ENCODE peak calls at places on chromosomes 12 and 14, in five cellular contexts. R is BJ, Y is G401, P is body of pancreas, D is choroid plexus epithelial cell. S is an unnamed sample.

GRCh38 chr14:85934886-85935254 is 404.9 kb downstream of the FLRT2 start:
- DNase-seq in P (no peak), Y (no peak), D (peak), R (no peak), S (no peak)

GRCh38 chr14:54133896-54134295 is 177.3 kb upstream of the BMP4 start:
- DNase-seq in R (no peak), Y (no peak), P (no peak), D (peak), S (no peak)

GRCh38 chr14:30808576-30808975 is 65.8 kb upstream of the COCH start:
- DNase-seq in D (peak), P (no peak), R (no peak), Y (no peak), S (no peak)

GRCh38 chr12:108634225-108634795 is 616 bp upstream of the SELPLG start:
- DNase-seq in R (no peak), Y (no peak), P (peak), D (no peak), S (peak)

GRCh38 chr12:40566246-40566645 is 126.0 kb upstream of the CNTN1 start:
- DNase-seq in Y (peak), P (no peak), D (no peak), R (no peak), S (no peak)

GRCh38 chr12:50101663-50102062 is 2.1 kb upstream of the GPD1 start:
- DNase-seq in P (no peak), R (no peak), D (peak), Y (peak), S (no peak)

GRCh38 chr12:93244514-93245077 is 133.1 kb upstream of the NUDT4 start:
- DNase-seq in D (no peak), R (no peak), P (no peak), Y (no peak), S (no peak)

GRCh38 chr12:18919826-18920511 is 182.1 kb downstream of the CAPZA3 start:
- DNase-seq in R (no peak), P (no peak), Y (no peak), D (no peak), S (no peak)

GRCh38 chr12:12987421-12987820 is 12.6 kb downstream of the HEBP1 start:
- DNase-seq in D (no peak), P (no peak), R (no peak), Y (no peak), S (no peak)

GRCh38 chr14:77212933-77213656 is 31.5 kb downstream of the TMEM63C start:
- DNase-seq in R (no peak), Y (peak), D (peak), P (peak), S (no peak)

GRCh38 chr14:44462372-44462771 is 44.7 kb downstream of the FSCB start:
- DNase-seq in P (no peak), R (no peak), D (no peak), Y (no peak), S (no peak)

GRCh38 chr12:118259079-118259478 is 113.6 kb downstream of the TAOK3 start:
- DNase-seq in R (no peak), D (no peak), P (no peak), Y (no peak), S (no peak)

GRCh38 chr12:111597731-111598636 is 1.1 kb downstream of the ATXN2 start:
- DNase-seq in R (no peak), Y (peak), P (peak), D (peak), S (peak)

GRCh38 chr14:100575266-100575995 is 11.8 kb downstream of the BEGAIN start:
- DNase-seq in D (no peak), R (no peak), P (no peak), Y (no peak), S (no peak)

GRCh38 chr14:68854421-68854820 is 61.6 kb upstream of the ZFP36L1 start:
- DNase-seq in R (no peak), P (no peak), D (no peak), Y (no peak), S (no peak)

GRCh38 chr12:6267007-6267721 is 43.3 kb upstream of the PLEKHG6 start:
- DNase-seq in D (no peak), R (peak), P (peak), Y (no peak), S (no peak)

GRCh38 chr14:104559043-104559768 is 20.4 kb upstream of the C14orf180 start:
- DNase-seq in Y (no peak), R (no peak), P (no peak), D (no peak), S (no peak)